ENCODE peak calls at places on chromosomes 7 and 10, in four cellular contexts. A is neural progenitor cell, T is HS-5, Q is hippocampal formation. N is an unnamed sample.

GRCh38 chr7:88218836-88219605 is 817 bp downstream of the SRI start:
- DNase-seq in A (peak; percentile 62), T (no peak), Q (peak; percentile 43), N (peak; percentile 72)

GRCh38 chr10:105785721-105786120 is 1144.6 kb downstream of the SORCS3 start:
- DNase-seq in A (no peak), T (no peak), Q (no peak), N (no peak)

GRCh38 chr7:93973134-93973533 is 31.0 kb downstream of the BET1 start:
- DNase-seq in A (no peak), T (peak; percentile 32), Q (no peak), N (no peak)

GRCh38 chr7:90642978-90643377 is 46.9 kb downstream of the CDK14 start:
- DNase-seq in A (no peak), T (no peak), Q (no peak), N (no peak)

GRCh38 chr10:117539271-117539876 is 3.2 kb upstream of the EMX2 start:
- DNase-seq in A (no peak), T (no peak), Q (no peak), N (no peak)

GRCh38 chr10:131730771-131731497 is 169.9 kb upstream of the PPP2R2D start:
- DNase-seq in A (peak; percentile 1), T (no peak), Q (no peak), N (peak; percentile 28)

GRCh38 chr10:101161494-101162299 is 30.6 kb downstream of the TLX1 start:
- DNase-seq in A (peak; percentile 91), T (peak; percentile 42), Q (peak; percentile 41), N (peak; percentile 94)

GRCh38 chr10:103724771-103725170 is 130.6 kb downstream of the SH3PXD2A start:
- DNase-seq in A (no peak), T (no peak), Q (no peak), N (no peak)

GRCh38 chr10:52216852-52217251 is 97.2 kb upstream of the DKK1 start:
- DNase-seq in A (no peak), T (no peak), Q (peak; percentile 16), N (no peak)

GRCh38 chr7:47291461-47292051 is 290.4 kb downstream of the TNS3 start:
- DNase-seq in A (no peak), T (peak; percentile 98), Q (no peak), N (no peak)

GRCh38 chr7:141674201-141674671 is 27.7 kb downstream of the DENND11 start:
- DNase-seq in A (peak; percentile 92), T (no peak), Q (no peak), N (peak; percentile 71)

GRCh38 chr7:108059526-108059925 is 56.6 kb upstream of the LAMB1 start:
- DNase-seq in A (no peak), T (no peak), Q (no peak), N (no peak)

GRCh38 chr10:132945894-132946255 is 3.5 kb upstream of the CFAP46 start:
- DNase-seq in A (no peak), T (no peak), Q (no peak), N (no peak)

GRCh38 chr7:77383333-77383740 is 32.8 kb downstream of the GSAP start:
- DNase-seq in A (no peak), T (no peak), Q (no peak), N (no peak)

GRCh38 chr10:128418819-128419218 is 292.6 kb upstream of the MKI67 start:
- DNase-seq in A (no peak), T (no peak), Q (no peak), N (no peak)

GRCh38 chr7:40827217-40828085 is 692.6 kb downstream of the SUGCT start:
- DNase-seq in A (peak; percentile 55), T (no peak), Q (no peak), N (no peak)

GRCh38 chr10:127153166-127153565 is 43.2 kb downstream of the INSYN2A start:
- DNase-seq in A (no peak), T (no peak), Q (no peak), N (no peak)

GRCh38 chr7:101691822-101692384 is 62.8 kb upstream of the MYL10 start:
- DNase-seq in A (peak; percentile 35), T (no peak), Q (no peak), N (no peak)

GRCh38 chr10:99926925-99927718 is 82.6 kb downstream of the DNMBP start:
- DNase-seq in A (no peak), T (no peak), Q (no peak), N (no peak)

GRCh38 chr7:137130751-137131158 is 212.8 kb downstream of the PTN start:
- DNase-seq in A (no peak), T (no peak), Q (no peak), N (no peak)